ENCODE peak calls at places on chromosomes 5 and 9, in six cellular contexts. One of them, this sample, is unnamed. For H3K4me1, the result is how much of the 10 kb centered on the place peaks cover.

GRCh38 chr9:107137495-107138202 is 145.4 kb upstream of the RAD23B start:
- DNase-seq in left lung: no peak
- DNase-seq in thyroid gland: no peak
- DNase-seq in pancreas: no peak
- DNase-seq in ovary: no peak
- DNase-seq in colonic mucosa: peak
- DNase-seq in this sample: peak

GRCh38 chr5:59745422-59745863 is 148.1 kb downstream of the PDE4D start:
- DNase-seq in left lung: no peak
- DNase-seq in thyroid gland: no peak
- DNase-seq in pancreas: peak
- DNase-seq in ovary: no peak
- DNase-seq in colonic mucosa: peak
- DNase-seq in this sample: peak

GRCh38 chr5:62977641-62978040 is 399.0 kb downstream of the LRRC70 start:
- DNase-seq in left lung: no peak
- DNase-seq in thyroid gland: peak
- DNase-seq in pancreas: no peak
- DNase-seq in ovary: no peak
- DNase-seq in colonic mucosa: no peak
- DNase-seq in this sample: no peak

GRCh38 chr5:132775439-132776076 is 1.5 kb downstream of the SEPTIN8 start:
- DNase-seq in left lung: no peak
- DNase-seq in thyroid gland: peak
- DNase-seq in pancreas: no peak
- DNase-seq in ovary: no peak
- DNase-seq in colonic mucosa: no peak
- DNase-seq in this sample: no peak

GRCh38 chr9:83069651-83070050 is 6.7 kb upstream of the RASEF start:
- DNase-seq in left lung: no peak
- DNase-seq in thyroid gland: no peak
- DNase-seq in pancreas: no peak
- DNase-seq in ovary: no peak
- DNase-seq in colonic mucosa: no peak
- DNase-seq in this sample: peak

GRCh38 chr5:73515232-73515631 is 17.0 kb downstream of the BTF3 start:
- DNase-seq in left lung: no peak
- DNase-seq in thyroid gland: peak
- DNase-seq in pancreas: peak
- DNase-seq in ovary: no peak
- DNase-seq in colonic mucosa: peak
- DNase-seq in this sample: no peak

GRCh38 chr5:96968074-96968473 is 32.2 kb downstream of the LNPEP start:
- DNase-seq in left lung: no peak
- DNase-seq in thyroid gland: no peak
- DNase-seq in pancreas: no peak
- DNase-seq in ovary: no peak
- DNase-seq in colonic mucosa: no peak
- DNase-seq in this sample: peak

GRCh38 chr5:171537463-171537862 is 118.0 kb downstream of the FGF18 start:
- DNase-seq in left lung: no peak
- DNase-seq in thyroid gland: no peak
- DNase-seq in pancreas: no peak
- DNase-seq in ovary: no peak
- DNase-seq in colonic mucosa: no peak
- DNase-seq in this sample: peak

GRCh38 chr9:72299017-72299603 is 65.9 kb downstream of the ZFAND5 start:
- DNase-seq in left lung: no peak
- DNase-seq in thyroid gland: no peak
- DNase-seq in pancreas: no peak
- DNase-seq in ovary: no peak
- DNase-seq in colonic mucosa: no peak
- DNase-seq in this sample: no peak

GRCh38 chr5:10111575-10111974 is 138.1 kb downstream of the ATPSCKMT start:
- DNase-seq in left lung: no peak
- DNase-seq in thyroid gland: peak
- DNase-seq in pancreas: no peak
- DNase-seq in ovary: no peak
- DNase-seq in colonic mucosa: no peak
- DNase-seq in this sample: peak

GRCh38 chr5:170597109-170597741 is 93.4 kb downstream of the KCNIP1 start:
- DNase-seq in left lung: no peak
- DNase-seq in thyroid gland: no peak
- DNase-seq in pancreas: no peak
- DNase-seq in ovary: no peak
- DNase-seq in colonic mucosa: no peak
- DNase-seq in this sample: peak

GRCh38 chr9:3337515-3337914 is 188.3 kb downstream of the RFX3 start:
- DNase-seq in left lung: no peak
- DNase-seq in thyroid gland: no peak
- DNase-seq in pancreas: no peak
- DNase-seq in ovary: no peak
- DNase-seq in colonic mucosa: no peak
- DNase-seq in this sample: peak

GRCh38 chr5:53552561-53552960 is 7.9 kb upstream of the NDUFS4 start:
- DNase-seq in left lung: no peak
- DNase-seq in thyroid gland: no peak
- DNase-seq in pancreas: no peak
- DNase-seq in ovary: no peak
- DNase-seq in colonic mucosa: no peak
- DNase-seq in this sample: no peak

GRCh38 chr5:179822444-179822990 is 1.8 kb downstream of the SQSTM1 start:
- DNase-seq in left lung: peak
- DNase-seq in thyroid gland: peak
- DNase-seq in pancreas: no peak
- DNase-seq in ovary: peak
- DNase-seq in colonic mucosa: no peak
- DNase-seq in this sample: no peak

GRCh38 chr9:128635266-128636023 is 21.2 kb downstream of the DYNC2I2 start:
- DNase-seq in left lung: peak
- DNase-seq in thyroid gland: peak
- DNase-seq in pancreas: peak
- DNase-seq in ovary: peak
- DNase-seq in colonic mucosa: peak
- DNase-seq in this sample: peak

GRCh38 chr9:74322661-74323314 is 174.3 kb upstream of the RORB start:
- DNase-seq in left lung: no peak
- DNase-seq in thyroid gland: no peak
- DNase-seq in pancreas: no peak
- DNase-seq in ovary: no peak
- DNase-seq in colonic mucosa: no peak
- DNase-seq in this sample: no peak

GRCh38 chr9:95024097-95024671 is 293.3 kb downstream of the FANCC start:
- DNase-seq in left lung: no peak
- DNase-seq in thyroid gland: no peak
- DNase-seq in pancreas: peak
- DNase-seq in ovary: no peak
- DNase-seq in colonic mucosa: no peak
- DNase-seq in this sample: no peak

GRCh38 chr5:53249529-53249928 is 140.0 kb upstream of the MOCS2 start:
- DNase-seq in left lung: no peak
- DNase-seq in thyroid gland: no peak
- DNase-seq in pancreas: no peak
- DNase-seq in ovary: no peak
- DNase-seq in colonic mucosa: no peak
- DNase-seq in this sample: peak

GRCh38 chr9:127566351-127567001 is 45.6 kb upstream of the STXBP1 start:
- DNase-seq in left lung: no peak
- DNase-seq in thyroid gland: peak
- DNase-seq in pancreas: peak
- DNase-seq in ovary: no peak
- DNase-seq in colonic mucosa: peak
- DNase-seq in this sample: peak

GRCh38 chr9:78235296-78235770 is 542 bp upstream of the CEP78 start:
- DNase-seq in left lung: no peak
- DNase-seq in thyroid gland: peak
- DNase-seq in pancreas: no peak
- DNase-seq in ovary: no peak
- DNase-seq in colonic mucosa: no peak
- DNase-seq in this sample: peak

GRCh38 chr9:109974143-109974917 is 194.3 kb downstream of the PALM2AKAP2 start:
- DNase-seq in left lung: no peak
- DNase-seq in thyroid gland: peak
- DNase-seq in pancreas: no peak
- DNase-seq in ovary: no peak
- DNase-seq in colonic mucosa: no peak
- DNase-seq in this sample: no peak

GRCh38 chr5:69024241-69024651 is 69.6 kb upstream of the SLC30A5 start:
- DNase-seq in left lung: no peak
- DNase-seq in thyroid gland: no peak
- DNase-seq in pancreas: peak
- DNase-seq in ovary: no peak
- DNase-seq in colonic mucosa: peak
- DNase-seq in this sample: peak

GRCh38 chr5:168701641-168702040 is 122.5 kb upstream of the PANK3 start:
- DNase-seq in left lung: no peak
- DNase-seq in thyroid gland: no peak
- DNase-seq in pancreas: no peak
- DNase-seq in ovary: no peak
- DNase-seq in colonic mucosa: no peak
- DNase-seq in this sample: no peak

GRCh38 chr5:145918397-145918796 is 18.0 kb upstream of the SH3RF2 start:
- DNase-seq in left lung: no peak
- DNase-seq in thyroid gland: no peak
- DNase-seq in pancreas: no peak
- DNase-seq in ovary: no peak
- DNase-seq in colonic mucosa: no peak
- DNase-seq in this sample: no peak

GRCh38 chr9:87763286-87763685 is 37.4 kb downstream of the CTSL start:
- DNase-seq in left lung: no peak
- DNase-seq in thyroid gland: no peak
- DNase-seq in pancreas: no peak
- DNase-seq in ovary: no peak
- DNase-seq in colonic mucosa: no peak
- DNase-seq in this sample: peak

GRCh38 chr5:177531209-177531940 is 14.6 kb upstream of the DDX41 start:
- DNase-seq in left lung: no peak
- DNase-seq in thyroid gland: no peak
- DNase-seq in pancreas: no peak
- DNase-seq in ovary: no peak
- DNase-seq in colonic mucosa: no peak
- DNase-seq in this sample: no peak

GRCh38 chr5:115977988-115978387 is 15.7 kb downstream of the LVRN start:
- DNase-seq in left lung: no peak
- DNase-seq in thyroid gland: no peak
- DNase-seq in pancreas: no peak
- DNase-seq in ovary: no peak
- DNase-seq in colonic mucosa: no peak
- DNase-seq in this sample: peak

GRCh38 chr5:163163858-163164257 is 273.5 kb upstream of the CCNG1 start:
- DNase-seq in left lung: no peak
- DNase-seq in thyroid gland: no peak
- DNase-seq in pancreas: no peak
- DNase-seq in ovary: no peak
- DNase-seq in colonic mucosa: no peak
- DNase-seq in this sample: peak

GRCh38 chr9:111399772-111400563 is 69.9 kb upstream of the OR2K2 start:
- DNase-seq in left lung: peak
- DNase-seq in thyroid gland: no peak
- DNase-seq in pancreas: no peak
- DNase-seq in ovary: no peak
- DNase-seq in colonic mucosa: peak
- DNase-seq in this sample: peak
- TF ChIP-seq CTCF in left lung: no peak
- TF ChIP-seq CTCF in thyroid gland: no peak
- TF ChIP-seq CTCF in pancreas: no peak
- TF ChIP-seq CTCF in ovary: no peak
- TF ChIP-seq CTCF in colonic mucosa: peak
- TF ChIP-seq CTCF in this sample: peak

DNA sequence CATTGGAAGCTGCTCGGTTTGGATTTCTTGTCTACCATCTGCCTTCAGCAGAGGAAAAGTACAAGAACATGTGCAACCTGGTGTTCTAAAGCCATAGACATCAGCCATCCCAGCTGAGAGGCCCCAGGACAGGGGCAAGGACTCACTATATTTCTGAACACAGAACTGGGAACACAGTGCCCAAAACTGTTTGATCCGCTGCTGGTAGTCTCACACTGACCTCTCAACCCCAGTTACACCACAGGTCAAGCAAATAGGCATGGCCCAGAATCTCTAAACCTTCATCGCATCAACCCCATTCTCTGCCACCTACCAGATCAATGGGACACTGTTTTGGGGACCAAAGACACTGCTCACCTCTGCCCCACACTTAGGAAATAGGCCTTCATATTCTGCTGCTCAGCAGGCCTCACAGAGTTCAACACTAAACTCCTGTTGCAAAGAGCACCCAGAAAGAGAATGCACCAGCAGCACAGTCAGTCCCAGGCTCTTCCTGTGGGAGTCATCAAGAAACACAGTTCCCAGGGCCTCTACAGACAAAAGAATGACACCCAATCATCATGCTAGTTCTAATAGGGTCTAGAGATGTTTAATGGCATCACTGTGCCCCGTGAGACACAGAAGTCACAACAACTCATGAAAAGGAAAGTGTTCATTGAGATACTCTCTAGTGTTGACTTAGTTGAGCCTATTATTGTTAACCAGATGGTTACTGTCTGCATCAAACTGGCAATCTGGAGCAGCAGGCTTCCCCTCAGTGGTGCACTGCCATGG is 1.8 kb downstream of the KLHL3 start:
- DNase-seq in left lung: no peak
- DNase-seq in thyroid gland: no peak
- DNase-seq in pancreas: no peak
- DNase-seq in ovary: no peak
- DNase-seq in colonic mucosa: no peak
- DNase-seq in this sample: peak
- H3K27ac ChIP-seq in left lung: peak
- H3K27ac ChIP-seq in thyroid gland: peak
- H3K27ac ChIP-seq in pancreas: no peak
- H3K27ac ChIP-seq in ovary: no peak
- H3K27ac ChIP-seq in colonic mucosa: no peak
- H3K27ac ChIP-seq in this sample: peak

GRCh38 chr9:121645003-121645402 is 6.4 kb upstream of the DAB2IP start:
- DNase-seq in left lung: peak
- DNase-seq in thyroid gland: peak
- DNase-seq in pancreas: peak
- DNase-seq in ovary: no peak
- DNase-seq in colonic mucosa: no peak
- DNase-seq in this sample: no peak
- H3K4me1 ChIP-seq in left lung: under half
- H3K4me1 ChIP-seq in thyroid gland: under half
- H3K4me1 ChIP-seq in pancreas: under half
- H3K4me1 ChIP-seq in ovary: under half
- H3K4me1 ChIP-seq in colonic mucosa: under half
- H3K4me1 ChIP-seq in this sample: under half

DNA sequence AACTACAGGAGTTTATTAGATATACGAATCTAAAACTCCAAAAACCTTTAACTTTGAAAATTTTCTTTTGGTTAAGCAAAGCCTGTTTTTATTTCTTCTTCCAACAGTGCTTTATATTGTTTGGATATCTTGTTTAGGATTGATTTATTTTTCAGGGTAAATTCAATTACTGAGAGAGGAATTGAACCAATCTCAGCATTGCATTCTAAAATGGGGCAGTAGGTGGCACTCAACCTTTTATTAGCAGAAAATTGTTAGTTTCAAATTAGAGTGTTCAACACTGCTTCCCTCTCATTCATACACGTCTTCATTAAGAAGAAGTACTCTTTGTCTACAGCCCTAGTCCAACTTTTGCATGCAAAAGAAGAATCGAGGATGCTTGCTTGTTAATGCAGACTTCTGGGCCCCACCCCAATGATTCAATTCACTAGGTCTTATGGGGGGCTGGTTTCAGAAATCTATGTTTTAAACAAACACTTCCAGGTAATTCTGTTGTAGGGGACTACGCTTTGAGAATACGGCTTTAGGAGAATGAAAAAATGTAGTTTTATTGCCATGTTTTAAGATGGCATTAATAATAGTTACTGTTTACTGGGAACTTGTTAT is 26.6 kb downstream of the MRPL22 start:
- DNase-seq in left lung: no peak
- DNase-seq in thyroid gland: no peak
- DNase-seq in pancreas: no peak
- DNase-seq in ovary: no peak
- DNase-seq in colonic mucosa: no peak
- DNase-seq in this sample: no peak
- TF ChIP-seq CTCF in left lung: peak
- TF ChIP-seq CTCF in thyroid gland: no peak
- TF ChIP-seq CTCF in pancreas: peak
- TF ChIP-seq CTCF in ovary: peak
- TF ChIP-seq CTCF in colonic mucosa: no peak
- TF ChIP-seq CTCF in this sample: peak

This sample was measured in foreskin keratinocyte.